ENCODE peak calls at places on chromosomes 4 and X, in five cellular contexts. One of them, this sample, is unnamed.

GRCh38 chr4:165464813-165465381 is 86.1 kb downstream of the CPE start:
- DNase-seq in fibroblast of the aortic adventitia: peak
- DNase-seq in heart right ventricle: no peak
- DNase-seq in cardiac muscle cell: peak
- DNase-seq in tibial artery: no peak
- DNase-seq in this sample: no peak

GRCh38 chr4:81885016-81885415 is 413.3 kb upstream of the RASGEF1B start:
- DNase-seq in fibroblast of the aortic adventitia: no peak
- DNase-seq in heart right ventricle: no peak
- DNase-seq in cardiac muscle cell: no peak
- DNase-seq in tibial artery: no peak
- DNase-seq in this sample: no peak

GRCh38 chr4:19327364-19327763 is 924.3 kb upstream of the SLIT2 start:
- DNase-seq in fibroblast of the aortic adventitia: peak
- DNase-seq in heart right ventricle: no peak
- DNase-seq in cardiac muscle cell: no peak
- DNase-seq in tibial artery: no peak
- DNase-seq in this sample: no peak

GRCh38 chrX:44572340-44572938 is 29.8 kb upstream of the FUNDC1 start:
- DNase-seq in fibroblast of the aortic adventitia: no peak
- DNase-seq in heart right ventricle: no peak
- DNase-seq in cardiac muscle cell: no peak
- DNase-seq in tibial artery: no peak
- DNase-seq in this sample: no peak

GRCh38 chr4:47031011-47031678 is at the start of gene GABRB1:
- DNase-seq in fibroblast of the aortic adventitia: peak
- DNase-seq in heart right ventricle: peak
- DNase-seq in cardiac muscle cell: peak
- DNase-seq in tibial artery: peak
- DNase-seq in this sample: peak

GRCh38 chrX:1385824-1386223 is 6.1 kb downstream of the SLC25A6 start:
- DNase-seq in fibroblast of the aortic adventitia: no peak
- DNase-seq in heart right ventricle: no peak
- DNase-seq in cardiac muscle cell: no peak
- DNase-seq in tibial artery: no peak
- DNase-seq in this sample: peak

GRCh38 chr4:18214656-18215055 is 193.1 kb upstream of the LCORL start:
- DNase-seq in fibroblast of the aortic adventitia: no peak
- DNase-seq in heart right ventricle: no peak
- DNase-seq in cardiac muscle cell: no peak
- DNase-seq in tibial artery: no peak
- DNase-seq in this sample: no peak

GRCh38 chr4:103197765-103198110 is 405 bp downstream of the CENPE start:
- DNase-seq in fibroblast of the aortic adventitia: no peak
- DNase-seq in heart right ventricle: no peak
- DNase-seq in cardiac muscle cell: no peak
- DNase-seq in tibial artery: no peak
- DNase-seq in this sample: no peak

GRCh38 chr4:161419822-161420221 is 744.0 kb downstream of the FSTL5 start:
- DNase-seq in fibroblast of the aortic adventitia: no peak
- DNase-seq in heart right ventricle: no peak
- DNase-seq in cardiac muscle cell: no peak
- DNase-seq in tibial artery: peak
- DNase-seq in this sample: no peak

GRCh38 chrX:129310000-129310399 is 213.3 kb downstream of the SMARCA1 start:
- DNase-seq in fibroblast of the aortic adventitia: no peak
- DNase-seq in heart right ventricle: no peak
- DNase-seq in cardiac muscle cell: no peak
- DNase-seq in tibial artery: no peak
- DNase-seq in this sample: no peak

GRCh38 chrX:13662537-13662841 is 9.5 kb downstream of the TCEANC start:
- DNase-seq in fibroblast of the aortic adventitia: peak
- DNase-seq in heart right ventricle: no peak
- DNase-seq in cardiac muscle cell: peak
- DNase-seq in tibial artery: no peak
- DNase-seq in this sample: no peak

GRCh38 chrX:41481264-41482109 is 34.3 kb downstream of the NYX start:
- DNase-seq in fibroblast of the aortic adventitia: peak
- DNase-seq in heart right ventricle: no peak
- DNase-seq in cardiac muscle cell: no peak
- DNase-seq in tibial artery: no peak
- DNase-seq in this sample: no peak

GRCh38 chrX:154486396-154487207 is at the start of gene UBL4A:
- DNase-seq in fibroblast of the aortic adventitia: peak
- DNase-seq in heart right ventricle: peak
- DNase-seq in cardiac muscle cell: peak
- DNase-seq in tibial artery: peak
- DNase-seq in this sample: peak

GRCh38 chr4:116180056-116180690 is 905.2 kb downstream of the TRAM1L1 start:
- DNase-seq in fibroblast of the aortic adventitia: no peak
- DNase-seq in heart right ventricle: no peak
- DNase-seq in cardiac muscle cell: peak
- DNase-seq in tibial artery: no peak
- DNase-seq in this sample: no peak

GRCh38 chrX:123961268-123962005 is at the start of gene STAG2:
- DNase-seq in fibroblast of the aortic adventitia: peak
- DNase-seq in heart right ventricle: peak
- DNase-seq in cardiac muscle cell: peak
- DNase-seq in tibial artery: peak
- DNase-seq in this sample: peak

GRCh38 chrX:152658302-152658701 is 20.6 kb downstream of the GABRQ start:
- DNase-seq in fibroblast of the aortic adventitia: no peak
- DNase-seq in heart right ventricle: no peak
- DNase-seq in cardiac muscle cell: no peak
- DNase-seq in tibial artery: no peak
- DNase-seq in this sample: no peak

GRCh38 chr4:149785686-149786431 is 29.8 kb downstream of the IQCM start:
- DNase-seq in fibroblast of the aortic adventitia: peak
- DNase-seq in heart right ventricle: no peak
- DNase-seq in cardiac muscle cell: peak
- DNase-seq in tibial artery: no peak
- DNase-seq in this sample: no peak

GRCh38 chrX:147333821-147334220 is 519.3 kb upstream of the CXorf51A start:
- DNase-seq in fibroblast of the aortic adventitia: no peak
- DNase-seq in heart right ventricle: no peak
- DNase-seq in cardiac muscle cell: no peak
- DNase-seq in tibial artery: no peak
- DNase-seq in this sample: no peak

GRCh38 chrX:70509078-70509477 is 64.4 kb downstream of the DLG3 start:
- DNase-seq in fibroblast of the aortic adventitia: no peak
- DNase-seq in heart right ventricle: no peak
- DNase-seq in cardiac muscle cell: no peak
- DNase-seq in tibial artery: no peak
- DNase-seq in this sample: no peak

DNA sequence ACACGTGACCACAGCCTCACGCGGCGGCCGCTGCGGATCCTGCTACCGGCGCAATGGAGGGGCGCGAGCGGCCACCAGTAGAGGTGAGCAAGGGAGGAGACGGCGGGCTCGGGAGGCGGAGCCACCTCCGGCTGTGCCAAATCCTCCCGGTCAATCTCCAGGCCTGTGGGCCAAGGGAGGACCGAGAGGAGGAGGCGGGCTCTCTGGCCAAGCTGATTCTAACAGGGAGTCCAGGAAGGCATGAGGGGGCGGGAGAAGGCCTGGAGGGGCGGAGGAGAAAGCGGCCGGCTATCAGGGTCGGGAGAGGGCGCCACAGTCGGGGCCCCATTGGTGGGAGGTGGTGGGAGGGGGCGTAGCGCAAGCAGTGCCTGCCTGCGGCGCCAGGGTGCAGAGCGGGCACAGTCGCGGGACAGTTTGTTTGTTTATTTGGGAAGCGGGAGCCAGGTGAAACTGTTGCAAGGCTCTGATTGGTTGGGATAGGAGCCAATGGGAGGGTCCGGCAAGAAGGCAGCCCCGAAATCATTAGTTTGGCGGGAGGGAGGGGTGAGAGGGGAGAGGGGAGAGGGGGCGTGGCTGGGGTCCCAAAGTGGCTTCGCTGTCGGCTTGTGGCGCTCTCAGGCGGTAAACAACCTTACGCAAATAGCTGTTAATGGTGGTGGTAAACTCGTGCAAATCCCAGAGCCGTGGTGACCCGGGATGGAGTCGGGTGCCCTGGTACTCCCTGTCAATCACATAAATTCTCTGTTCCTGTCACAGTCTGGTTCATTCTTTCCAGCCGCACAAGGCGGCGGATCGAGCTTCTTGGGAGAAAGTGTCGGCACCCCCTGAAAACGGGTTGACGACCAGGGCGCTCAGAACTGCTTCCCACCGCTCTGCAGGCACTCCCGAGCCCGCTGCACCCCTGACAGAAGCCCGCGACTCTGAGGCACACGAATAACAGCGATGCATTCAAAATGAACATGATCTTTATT is at the start of gene IRS4:
- DNase-seq in fibroblast of the aortic adventitia: no peak
- DNase-seq in heart right ventricle: no peak
- DNase-seq in cardiac muscle cell: peak
- DNase-seq in tibial artery: no peak
- DNase-seq in this sample: no peak
- H3K4me3 ChIP-seq in fibroblast of the aortic adventitia: peak
- H3K4me3 ChIP-seq in heart right ventricle: peak
- H3K4me3 ChIP-seq in cardiac muscle cell: peak
- H3K4me3 ChIP-seq in tibial artery: peak
- H3K4me3 ChIP-seq in this sample: peak

DNA sequence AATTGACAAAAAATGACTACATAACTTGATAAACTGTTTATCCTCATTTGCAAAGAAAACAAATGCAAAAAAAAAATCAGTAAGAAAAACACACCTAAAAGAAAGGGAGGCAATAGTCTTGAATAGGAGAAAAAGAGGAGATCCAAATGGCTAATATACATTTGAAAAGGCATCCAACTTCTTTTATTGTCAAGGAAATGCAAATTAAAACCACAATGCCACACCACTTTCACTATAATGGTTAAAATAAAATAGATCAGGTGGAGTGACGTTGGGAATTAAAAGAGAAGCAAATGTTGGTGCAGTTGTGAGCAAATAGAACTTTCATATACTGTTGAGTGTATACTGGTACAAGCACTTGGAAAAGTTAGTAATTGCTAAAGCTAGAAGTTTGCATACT is 3.6 kb downstream of the DCAF4L1 start:
- DNase-seq in fibroblast of the aortic adventitia: no peak
- DNase-seq in heart right ventricle: no peak
- DNase-seq in cardiac muscle cell: no peak
- DNase-seq in tibial artery: no peak
- DNase-seq in this sample: no peak
- H3K4me3 ChIP-seq in fibroblast of the aortic adventitia: no peak
- H3K4me3 ChIP-seq in heart right ventricle: no peak
- H3K4me3 ChIP-seq in cardiac muscle cell: no peak
- H3K4me3 ChIP-seq in tibial artery: no peak
- H3K4me3 ChIP-seq in this sample: no peak

GRCh38 chr4:53656421-53656981 is 65.2 kb upstream of the LNX1 start:
- DNase-seq in fibroblast of the aortic adventitia: peak
- DNase-seq in heart right ventricle: no peak
- DNase-seq in cardiac muscle cell: peak
- DNase-seq in tibial artery: peak
- DNase-seq in this sample: no peak
- H3K4me3 ChIP-seq in fibroblast of the aortic adventitia: no peak
- H3K4me3 ChIP-seq in heart right ventricle: no peak
- H3K4me3 ChIP-seq in cardiac muscle cell: no peak
- H3K4me3 ChIP-seq in tibial artery: no peak
- H3K4me3 ChIP-seq in this sample: no peak

GRCh38 chr4:8593268-8594096 is 917 bp downstream of the CPZ start:
- DNase-seq in fibroblast of the aortic adventitia: no peak
- DNase-seq in heart right ventricle: no peak
- DNase-seq in cardiac muscle cell: no peak
- DNase-seq in tibial artery: no peak
- DNase-seq in this sample: no peak
- H3K4me3 ChIP-seq in fibroblast of the aortic adventitia: peak
- H3K4me3 ChIP-seq in heart right ventricle: no peak
- H3K4me3 ChIP-seq in cardiac muscle cell: peak
- H3K4me3 ChIP-seq in tibial artery: no peak
- H3K4me3 ChIP-seq in this sample: no peak

DNA sequence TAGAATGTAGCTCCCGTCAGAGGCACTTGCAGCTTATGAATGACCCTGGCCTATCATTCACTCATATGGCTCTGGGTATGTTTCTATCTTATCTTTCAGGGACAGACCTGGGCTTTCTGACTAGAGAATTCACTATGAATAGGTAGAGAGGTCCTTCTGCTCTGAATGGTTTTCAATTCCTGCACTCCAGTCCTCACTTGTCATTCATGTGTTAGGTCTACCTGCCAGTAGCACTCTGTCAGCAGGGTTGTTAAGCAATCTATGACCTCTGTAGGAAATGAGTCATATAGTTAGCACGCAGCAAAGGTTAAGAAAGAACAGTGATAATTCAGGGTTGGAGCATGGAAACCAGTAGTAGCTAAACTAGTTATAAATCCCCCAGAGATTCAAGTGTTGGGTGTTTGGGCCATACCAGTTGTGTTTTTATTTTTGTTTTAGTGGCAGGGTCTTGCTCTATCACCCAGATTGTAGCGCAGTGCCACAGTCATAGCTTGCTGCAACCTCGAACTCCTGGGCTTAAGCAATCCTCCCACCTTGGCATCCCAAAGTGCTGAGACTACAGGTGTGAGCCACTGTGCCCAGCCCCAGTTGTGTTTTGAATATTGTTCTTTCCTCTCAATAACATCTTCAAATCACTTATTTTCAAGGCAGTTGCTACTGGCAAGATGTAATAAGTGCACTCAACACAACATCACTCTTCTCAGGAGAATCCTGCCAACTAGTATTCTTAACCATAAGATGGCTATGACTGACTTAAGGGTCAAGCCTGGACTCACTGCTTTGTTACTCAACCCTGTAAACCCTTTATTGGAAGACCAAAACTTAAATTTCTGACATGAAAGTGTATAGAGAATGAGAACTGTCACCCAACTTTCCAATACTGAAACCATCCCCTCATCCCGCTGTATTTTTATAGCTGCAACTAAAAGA is 25.1 kb downstream of the ARL13A start:
- DNase-seq in fibroblast of the aortic adventitia: peak
- DNase-seq in heart right ventricle: no peak
- DNase-seq in cardiac muscle cell: peak
- DNase-seq in tibial artery: no peak
- DNase-seq in this sample: no peak
- H3K4me3 ChIP-seq in fibroblast of the aortic adventitia: no peak
- H3K4me3 ChIP-seq in heart right ventricle: no peak
- H3K4me3 ChIP-seq in cardiac muscle cell: no peak
- H3K4me3 ChIP-seq in tibial artery: no peak
- H3K4me3 ChIP-seq in this sample: no peak